ENCODE peak calls at places on chromosome X, in eight cellular contexts. One of them, this sample, is unnamed.

GRCh38 chrX:133970021-133970550 is 15.3 kb downstream of the GPC3 start:
- DNase-seq in A549: no peak
- DNase-seq in pancreas: no peak
- DNase-seq in brain microvascular endothelial cell: no peak
- DNase-seq in skeletal muscle cell: no peak
- DNase-seq in mammary epithelial cell: no peak
- DNase-seq in GM06990: no peak
- DNase-seq in epithelial cell of esophagus: no peak
- DNase-seq in this sample: no peak

GRCh38 chrX:150202641-150203248 is 160.4 kb upstream of the MAMLD1 start:
- DNase-seq in brain microvascular endothelial cell: peak
- DNase-seq in skeletal muscle cell: peak
- DNase-seq in pancreas: no peak
- DNase-seq in A549: peak
- DNase-seq in GM06990: no peak
- DNase-seq in epithelial cell of esophagus: peak
- DNase-seq in mammary epithelial cell: peak
- DNase-seq in this sample: no peak

GRCh38 chrX:14673764-14674163 is 144.4 kb downstream of the GLRA2 start:
- DNase-seq in A549: peak
- DNase-seq in pancreas: no peak
- DNase-seq in GM06990: peak
- DNase-seq in brain microvascular endothelial cell: peak
- DNase-seq in skeletal muscle cell: peak
- DNase-seq in mammary epithelial cell: peak
- DNase-seq in epithelial cell of esophagus: peak
- DNase-seq in this sample: peak

GRCh38 chrX:35919536-35920309 is at the start of gene CFAP47:
- DNase-seq in mammary epithelial cell: no peak
- DNase-seq in brain microvascular endothelial cell: no peak
- DNase-seq in pancreas: peak
- DNase-seq in skeletal muscle cell: no peak
- DNase-seq in GM06990: no peak
- DNase-seq in A549: peak
- DNase-seq in epithelial cell of esophagus: peak
- DNase-seq in this sample: peak

GRCh38 chrX:78092296-78092695 is 11.8 kb upstream of the PGK1 start:
- DNase-seq in mammary epithelial cell: peak
- DNase-seq in skeletal muscle cell: no peak
- DNase-seq in A549: peak
- DNase-seq in epithelial cell of esophagus: peak
- DNase-seq in pancreas: no peak
- DNase-seq in brain microvascular endothelial cell: peak
- DNase-seq in GM06990: peak
- DNase-seq in this sample: no peak

GRCh38 chrX:148940411-148940996 is 440.1 kb downstream of the AFF2 start:
- DNase-seq in skeletal muscle cell: no peak
- DNase-seq in A549: no peak
- DNase-seq in epithelial cell of esophagus: no peak
- DNase-seq in mammary epithelial cell: no peak
- DNase-seq in GM06990: no peak
- DNase-seq in brain microvascular endothelial cell: peak
- DNase-seq in pancreas: no peak
- DNase-seq in this sample: no peak

GRCh38 chrX:44344687-44345086 is 1.2 kb upstream of the EFHC2 start:
- DNase-seq in epithelial cell of esophagus: no peak
- DNase-seq in pancreas: no peak
- DNase-seq in mammary epithelial cell: no peak
- DNase-seq in A549: no peak
- DNase-seq in brain microvascular endothelial cell: no peak
- DNase-seq in GM06990: no peak
- DNase-seq in skeletal muscle cell: no peak
- DNase-seq in this sample: no peak

GRCh38 chrX:9528498-9528897 is 63.6 kb downstream of the TBL1X start:
- DNase-seq in skeletal muscle cell: no peak
- DNase-seq in brain microvascular endothelial cell: no peak
- DNase-seq in epithelial cell of esophagus: no peak
- DNase-seq in GM06990: no peak
- DNase-seq in mammary epithelial cell: no peak
- DNase-seq in pancreas: no peak
- DNase-seq in A549: no peak
- DNase-seq in this sample: no peak

GRCh38 chrX:105191878-105192277 is 28.6 kb downstream of the TEX13A start:
- DNase-seq in GM06990: no peak
- DNase-seq in brain microvascular endothelial cell: peak
- DNase-seq in mammary epithelial cell: peak
- DNase-seq in skeletal muscle cell: no peak
- DNase-seq in pancreas: no peak
- DNase-seq in A549: peak
- DNase-seq in epithelial cell of esophagus: peak
- DNase-seq in this sample: no peak

GRCh38 chrX:41692162-41692749 is 3.5 kb downstream of the GPR34 start:
- DNase-seq in skeletal muscle cell: peak
- DNase-seq in pancreas: no peak
- DNase-seq in A549: no peak
- DNase-seq in brain microvascular endothelial cell: peak
- DNase-seq in mammary epithelial cell: no peak
- DNase-seq in epithelial cell of esophagus: no peak
- DNase-seq in GM06990: no peak
- DNase-seq in this sample: no peak

GRCh38 chrX:115560978-115561604 is at the start of gene PLS3:
- DNase-seq in brain microvascular endothelial cell: peak
- DNase-seq in skeletal muscle cell: peak
- DNase-seq in pancreas: peak
- DNase-seq in epithelial cell of esophagus: peak
- DNase-seq in A549: peak
- DNase-seq in GM06990: peak
- DNase-seq in mammary epithelial cell: peak
- DNase-seq in this sample: peak

GRCh38 chrX:44071847-44072545 is 98.8 kb upstream of the NDP start:
- DNase-seq in pancreas: no peak
- DNase-seq in epithelial cell of esophagus: peak
- DNase-seq in brain microvascular endothelial cell: peak
- DNase-seq in mammary epithelial cell: peak
- DNase-seq in GM06990: no peak
- DNase-seq in skeletal muscle cell: peak
- DNase-seq in A549: peak
- DNase-seq in this sample: no peak

GRCh38 chrX:139907078-139907477 is 25.8 kb downstream of the ATP11C start:
- DNase-seq in GM06990: no peak
- DNase-seq in skeletal muscle cell: no peak
- DNase-seq in pancreas: no peak
- DNase-seq in epithelial cell of esophagus: no peak
- DNase-seq in mammary epithelial cell: no peak
- DNase-seq in brain microvascular endothelial cell: no peak
- DNase-seq in A549: no peak
- DNase-seq in this sample: no peak

GRCh38 chrX:100895365-100896075 is 21.4 kb upstream of the NOX1 start:
- DNase-seq in GM06990: peak
- DNase-seq in mammary epithelial cell: peak
- DNase-seq in A549: peak
- DNase-seq in skeletal muscle cell: no peak
- DNase-seq in brain microvascular endothelial cell: peak
- DNase-seq in pancreas: no peak
- DNase-seq in epithelial cell of esophagus: peak
- DNase-seq in this sample: peak

GRCh38 chrX:122272011-122272410 is 912.1 kb upstream of the GRIA3 start:
- DNase-seq in A549: no peak
- DNase-seq in epithelial cell of esophagus: no peak
- DNase-seq in GM06990: no peak
- DNase-seq in brain microvascular endothelial cell: no peak
- DNase-seq in mammary epithelial cell: no peak
- DNase-seq in skeletal muscle cell: no peak
- DNase-seq in pancreas: no peak
- DNase-seq in this sample: no peak

DNA sequence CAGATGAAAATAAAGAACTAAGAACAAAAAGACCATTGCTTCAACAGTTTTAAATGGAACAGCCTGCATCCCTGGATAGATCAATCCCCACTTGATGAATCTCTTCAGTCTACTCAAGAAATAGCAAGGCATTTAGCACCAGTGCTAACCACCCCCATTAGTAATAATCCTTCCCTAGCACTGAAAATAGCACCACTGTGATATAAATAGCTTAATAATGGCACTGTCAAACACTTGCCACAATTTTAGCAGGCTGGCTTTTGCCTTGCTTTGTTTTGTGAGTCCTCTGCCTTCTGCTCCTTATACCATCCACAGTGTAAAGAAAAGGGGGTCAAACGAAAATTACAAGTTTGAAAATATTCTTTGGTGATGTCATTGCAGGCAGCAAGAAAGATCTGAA is 17.4 kb downstream of the DCX start:
- DNase-seq in GM06990: no peak
- DNase-seq in pancreas: no peak
- DNase-seq in epithelial cell of esophagus: no peak
- DNase-seq in brain microvascular endothelial cell: no peak
- DNase-seq in skeletal muscle cell: no peak
- DNase-seq in mammary epithelial cell: no peak
- DNase-seq in A549: no peak
- DNase-seq in this sample: no peak
- H3K4me3 ChIP-seq in GM06990: no peak
- H3K4me3 ChIP-seq in pancreas: no peak
- H3K4me3 ChIP-seq in epithelial cell of esophagus: no peak
- H3K4me3 ChIP-seq in brain microvascular endothelial cell: no peak
- H3K4me3 ChIP-seq in skeletal muscle cell: no peak
- H3K4me3 ChIP-seq in mammary epithelial cell: no peak
- H3K4me3 ChIP-seq in A549: no peak
- H3K4me3 ChIP-seq in this sample: no peak

DNA sequence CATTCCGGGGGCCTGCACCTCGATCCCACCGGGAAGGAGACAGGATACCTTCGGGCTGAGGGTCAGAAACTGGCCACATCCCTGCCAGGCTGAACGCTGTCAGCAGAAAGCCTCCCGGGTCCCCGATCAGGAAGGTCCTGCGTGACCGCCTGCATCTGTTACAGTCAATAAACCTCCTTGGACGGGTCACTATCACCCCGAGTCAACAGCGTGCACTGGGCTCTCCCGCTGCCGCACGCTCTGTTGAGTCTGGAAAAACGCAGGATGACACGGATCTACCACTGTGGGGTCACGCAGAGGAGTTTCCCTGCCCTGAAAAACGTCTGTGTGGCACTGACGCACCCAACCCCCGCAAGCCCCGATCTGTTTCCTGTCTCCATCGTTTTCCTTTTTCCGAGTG is 12.1 kb downstream of the PPP2R3B start:
- DNase-seq in GM06990: no peak
- DNase-seq in brain microvascular endothelial cell: no peak
- DNase-seq in skeletal muscle cell: no peak
- DNase-seq in pancreas: no peak
- DNase-seq in mammary epithelial cell: no peak
- DNase-seq in A549: no peak
- DNase-seq in epithelial cell of esophagus: no peak
- DNase-seq in this sample: no peak
- H3K4me3 ChIP-seq in GM06990: no peak
- H3K4me3 ChIP-seq in brain microvascular endothelial cell: peak
- H3K4me3 ChIP-seq in skeletal muscle cell: peak
- H3K4me3 ChIP-seq in pancreas: no peak
- H3K4me3 ChIP-seq in mammary epithelial cell: no peak
- H3K4me3 ChIP-seq in A549: peak
- H3K4me3 ChIP-seq in epithelial cell of esophagus: peak
- H3K4me3 ChIP-seq in this sample: no peak

GRCh38 chrX:11725631-11726442 is 32.2 kb upstream of the MSL3 start:
- DNase-seq in mammary epithelial cell: no peak
- DNase-seq in brain microvascular endothelial cell: no peak
- DNase-seq in A549: no peak
- DNase-seq in pancreas: no peak
- DNase-seq in epithelial cell of esophagus: no peak
- DNase-seq in GM06990: no peak
- DNase-seq in skeletal muscle cell: no peak
- DNase-seq in this sample: no peak

GRCh38 chrX:11724122-11725017 is 33.7 kb upstream of the MSL3 start:
- DNase-seq in epithelial cell of esophagus: peak
- DNase-seq in pancreas: no peak
- DNase-seq in skeletal muscle cell: no peak
- DNase-seq in mammary epithelial cell: peak
- DNase-seq in GM06990: no peak
- DNase-seq in brain microvascular endothelial cell: peak
- DNase-seq in A549: peak
- DNase-seq in this sample: no peak

GRCh38 chrX:11722304-11722703 is 35.7 kb upstream of the MSL3 start:
- DNase-seq in brain microvascular endothelial cell: no peak
- DNase-seq in skeletal muscle cell: no peak
- DNase-seq in mammary epithelial cell: no peak
- DNase-seq in epithelial cell of esophagus: no peak
- DNase-seq in A549: no peak
- DNase-seq in GM06990: no peak
- DNase-seq in pancreas: no peak
- DNase-seq in this sample: no peak
- H3K4me3 ChIP-seq in brain microvascular endothelial cell: no peak
- H3K4me3 ChIP-seq in skeletal muscle cell: no peak
- H3K4me3 ChIP-seq in mammary epithelial cell: no peak
- H3K4me3 ChIP-seq in epithelial cell of esophagus: no peak
- H3K4me3 ChIP-seq in A549: no peak
- H3K4me3 ChIP-seq in GM06990: no peak
- H3K4me3 ChIP-seq in pancreas: no peak
- H3K4me3 ChIP-seq in this sample: no peak

DNA sequence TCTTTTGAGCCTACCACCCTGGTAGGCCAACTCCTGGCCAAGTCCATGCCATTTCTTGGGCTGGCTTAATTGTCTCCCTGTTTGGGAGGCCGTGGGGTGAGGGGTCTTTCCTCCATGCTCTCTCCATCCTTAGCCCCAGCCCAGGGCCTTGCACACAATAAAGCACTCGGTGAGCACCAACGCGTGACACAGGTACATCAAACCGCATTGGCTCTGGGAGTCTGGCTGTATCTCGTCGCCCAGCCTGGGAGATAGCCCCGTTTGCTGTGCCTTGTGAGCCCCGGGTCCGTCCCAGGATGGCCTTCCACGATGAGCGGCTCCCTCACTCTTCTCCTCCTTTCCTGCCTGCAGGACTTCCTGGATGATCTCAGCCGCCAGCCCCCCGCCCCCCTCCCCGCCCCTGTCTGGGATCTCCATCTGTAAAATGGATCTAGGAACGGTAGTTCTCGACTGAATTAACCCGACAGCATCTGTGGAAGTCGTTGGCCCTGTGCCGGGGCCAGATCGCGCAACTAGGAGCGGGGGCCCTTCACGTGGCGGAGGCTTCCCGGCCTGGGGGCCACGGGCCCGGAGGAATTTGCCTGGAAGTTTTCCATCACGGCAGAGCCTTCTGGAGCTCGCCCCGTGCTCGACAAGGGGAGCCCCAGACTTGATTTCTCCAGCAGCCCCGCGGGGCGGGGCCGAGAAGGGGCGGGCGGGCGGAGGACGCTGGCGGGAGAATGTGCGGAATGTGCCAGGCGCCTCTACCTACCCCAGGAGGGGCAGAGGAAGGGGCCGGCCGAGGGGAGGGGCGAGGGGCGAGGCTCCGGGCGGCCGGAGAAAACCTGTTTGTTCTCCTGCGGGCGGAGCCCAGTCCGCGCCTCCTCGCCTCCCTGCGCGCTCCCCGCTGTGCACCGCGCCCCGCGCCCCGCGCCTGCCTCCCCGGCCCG is at the start of gene ZNF185:
- DNase-seq in brain microvascular endothelial cell: no peak
- DNase-seq in A549: peak
- DNase-seq in GM06990: no peak
- DNase-seq in mammary epithelial cell: no peak
- DNase-seq in epithelial cell of esophagus: peak
- DNase-seq in skeletal muscle cell: no peak
- DNase-seq in pancreas: peak
- DNase-seq in this sample: no peak
- H3K4me3 ChIP-seq in brain microvascular endothelial cell: peak
- H3K4me3 ChIP-seq in A549: peak
- H3K4me3 ChIP-seq in GM06990: no peak
- H3K4me3 ChIP-seq in mammary epithelial cell: peak
- H3K4me3 ChIP-seq in epithelial cell of esophagus: peak
- H3K4me3 ChIP-seq in skeletal muscle cell: peak
- H3K4me3 ChIP-seq in pancreas: no peak
- H3K4me3 ChIP-seq in this sample: peak

This sample was measured in Peyer's patch.